ENCODE peak calls at places on chromosomes 2 and 18, in ten cellular contexts. S is NB4, E is GM10248, G is endothelial cell of umbilical vein, M is astrocyte of the cerebellum, N is B cell, W is heart right ventricle, Q is GM20000, F is transverse colon, D is K562. C is an unnamed sample.

GRCh38 chr2:177604291-177605065 is 211.9 kb downstream of the AGPS start:
- DNase-seq in S (peak), E (peak), G (peak), M (peak), N (no peak), W (peak), Q (peak), F (no peak), D (peak), C (no peak)

GRCh38 chr2:146821836-146822316 is 1023.0 kb upstream of the ACVR2A start:
- DNase-seq in S (no peak), E (no peak), G (peak), M (peak), N (no peak), W (no peak), Q (no peak), F (no peak), D (no peak), C (no peak)

GRCh38 chr2:32841931-32842898 is 104.5 kb upstream of the LTBP1 start:
- DNase-seq in S (no peak), E (no peak), G (no peak), M (no peak), N (no peak), W (no peak), Q (no peak), F (no peak), D (no peak), C (no peak)

GRCh38 chr2:197626965-197627629 is 48.3 kb downstream of the RFTN2 start:
- DNase-seq in S (peak), E (no peak), G (no peak), M (no peak), N (no peak), W (no peak), Q (no peak), F (no peak), D (no peak), C (no peak)

GRCh38 chr2:20304411-20304810 is 46.2 kb downstream of the PUM2 start:
- DNase-seq in S (no peak), E (no peak), G (no peak), M (peak), N (no peak), W (no peak), Q (no peak), F (no peak), D (no peak), C (no peak)

GRCh38 chr2:263774-264492 is at the start of gene SH3YL1:
- DNase-seq in S (peak), E (peak), G (peak), M (no peak), N (peak), W (peak), Q (peak), F (peak), D (no peak), C (no peak)

GRCh38 chr2:168529900-168530561 is 74.0 kb downstream of the CERS6 start:
- DNase-seq in S (peak), E (no peak), G (no peak), M (no peak), N (no peak), W (peak), Q (no peak), F (no peak), D (no peak), C (no peak)

GRCh38 chr2:36287363-36288275 is 68.0 kb upstream of the CRIM1 start:
- DNase-seq in S (no peak), E (no peak), G (peak), M (no peak), N (no peak), W (no peak), Q (no peak), F (no peak), D (no peak), C (no peak)

GRCh38 chr2:136212426-136213378 is 94.8 kb upstream of the CXCR4 start:
- DNase-seq in S (peak), E (no peak), G (no peak), M (no peak), N (no peak), W (no peak), Q (peak), F (no peak), D (no peak), C (no peak)

GRCh38 chr2:241268716-241269445 is 46.6 kb downstream of the HDLBP start:
- DNase-seq in S (peak), E (no peak), G (no peak), M (no peak), N (no peak), W (no peak), Q (no peak), F (no peak), D (no peak), C (no peak)

GRCh38 chr18:45690975-45691815 is 32.8 kb upstream of the SLC14A1 start:
- DNase-seq in S (peak), E (peak), G (peak), M (peak), N (peak), W (peak), Q (peak), F (peak), D (peak), C (no peak)

GRCh38 chr2:131085646-131086045 is 7.6 kb downstream of the FAM168B start:
- DNase-seq in S (no peak), E (no peak), G (no peak), M (peak), N (no peak), W (no peak), Q (no peak), F (no peak), D (no peak), C (no peak)

GRCh38 chr2:109020217-109020637 is 31.2 kb upstream of the EDAR start:
- DNase-seq in S (peak), E (no peak), G (no peak), M (peak), N (no peak), W (no peak), Q (no peak), F (no peak), D (no peak), C (no peak)

GRCh38 chr18:21406111-21406510 is 164.1 kb downstream of the GREB1L start:
- DNase-seq in S (no peak), E (no peak), G (no peak), M (no peak), N (no peak), W (no peak), Q (no peak), F (no peak), D (no peak), C (no peak)

GRCh38 chr2:171187819-171188218 is 27.1 kb upstream of the TLK1 start:
- DNase-seq in S (no peak), E (no peak), G (no peak), M (no peak), N (no peak), W (no peak), Q (no peak), F (no peak), D (no peak), C (no peak)
- TF ChIP-seq CTCF in S (no peak), E (no peak), G (no peak), M (no peak), N (no peak), W (no peak), Q (no peak), F (no peak), D (no peak), C (no peak)

GRCh38 chr18:26656401-26656943 is 108.1 kb upstream of the KCTD1 start:
- DNase-seq in S (no peak), E (no peak), G (peak), M (no peak), N (no peak), W (no peak), Q (no peak), F (no peak), D (no peak), C (no peak)

GRCh38 chr18:26655010-26655613 is 106.8 kb upstream of the KCTD1 start:
- DNase-seq in S (no peak), E (no peak), G (peak), M (no peak), N (no peak), W (no peak), Q (no peak), F (no peak), D (no peak), C (no peak)

GRCh38 chr18:26655614-26656400 is 107.5 kb upstream of the KCTD1 start:
- DNase-seq in S (peak), E (no peak), G (peak), M (no peak), N (no peak), W (peak), Q (no peak), F (peak), D (no peak), C (no peak)

GRCh38 chr18:26657618-26658581 is 109.5 kb upstream of the KCTD1 start:
- DNase-seq in S (peak), E (no peak), G (no peak), M (no peak), N (no peak), W (no peak), Q (no peak), F (no peak), D (no peak), C (no peak)

GRCh38 chr18:26656944-26657536 is 108.7 kb upstream of the KCTD1 start:
- DNase-seq in S (peak), E (peak), G (peak), M (no peak), N (peak), W (peak), Q (peak), F (peak), D (no peak), C (no peak)
- TF ChIP-seq CTCF in S (no peak), E (no peak), G (peak), M (peak), N (no peak), W (peak), Q (no peak), F (peak), D (no peak), C (peak)

GRCh38 chr2:11667194-11667593 is 2.8 kb downstream of the NTSR2 start:
- DNase-seq in S (peak), E (no peak), G (no peak), M (no peak), N (no peak), W (no peak), Q (no peak), F (no peak), D (no peak), C (no peak)

GRCh38 chr2:11665510-11666362 is 4.3 kb downstream of the NTSR2 start:
- DNase-seq in S (no peak), E (no peak), G (no peak), M (no peak), N (no peak), W (no peak), Q (no peak), F (no peak), D (no peak), C (no peak)

GRCh38 chr2:11672404-11672803 is 2.4 kb upstream of the NTSR2 start:
- DNase-seq in S (no peak), E (no peak), G (no peak), M (no peak), N (peak), W (no peak), Q (no peak), F (no peak), D (no peak), C (no peak)

GRCh38 chr2:11667866-11668637 is 1.9 kb downstream of the NTSR2 start:
- DNase-seq in S (no peak), E (no peak), G (no peak), M (no peak), N (no peak), W (no peak), Q (no peak), F (no peak), D (no peak), C (no peak)

DNA sequence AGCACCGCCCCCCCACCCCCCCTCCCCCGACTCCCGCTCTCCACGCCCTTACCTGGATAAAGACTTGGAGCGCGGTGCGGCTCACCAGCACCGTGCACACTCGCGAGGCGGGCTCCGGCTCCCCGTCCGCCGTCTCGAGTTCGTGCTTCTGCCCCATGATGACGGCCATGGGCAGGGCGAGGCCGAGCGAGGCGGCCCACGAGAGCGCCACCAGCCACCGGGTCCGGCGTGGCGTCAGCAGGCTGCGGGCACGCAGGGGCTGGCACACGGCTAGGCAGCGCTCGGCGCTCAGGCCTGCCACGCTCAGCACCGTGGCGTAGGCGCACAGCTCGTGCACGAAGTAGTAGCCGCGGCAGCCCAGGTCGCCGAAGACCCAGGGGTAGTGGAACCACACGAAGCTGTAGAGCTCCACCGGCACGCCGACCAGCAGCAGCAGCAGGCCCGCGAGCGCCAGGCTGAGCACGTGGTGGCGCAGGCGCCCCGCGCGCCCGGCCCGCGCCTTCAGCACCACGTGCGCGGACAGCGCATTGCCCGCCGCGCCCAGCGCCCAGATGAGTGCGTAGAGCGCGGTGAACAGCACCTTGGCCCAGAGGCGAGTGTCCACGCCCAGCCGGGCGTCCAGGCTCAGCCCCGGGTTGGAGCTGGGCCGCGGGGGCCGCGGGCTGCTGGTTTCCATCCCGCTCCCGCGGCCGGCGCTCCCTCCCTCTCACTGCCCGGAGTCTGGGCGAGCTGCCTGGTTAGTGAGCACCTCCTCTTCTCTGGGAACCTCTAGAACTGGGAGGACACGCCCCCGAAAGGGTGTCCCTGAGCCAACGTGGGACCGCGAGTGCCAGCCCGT is at the start of gene NTSR2:
- DNase-seq in S (peak), E (no peak), G (peak), M (peak), N (peak), W (peak), Q (peak), F (peak), D (peak), C (no peak)
- TF ChIP-seq CTCF in S (no peak), E (no peak), G (no peak), M (no peak), N (no peak), W (no peak), Q (no peak), F (no peak), D (no peak), C (no peak)

GRCh38 chr2:227823922-227824321 is 10.3 kb downstream of the CCL20 start:
- DNase-seq in S (no peak), E (no peak), G (no peak), M (no peak), N (no peak), W (no peak), Q (no peak), F (no peak), D (no peak), C (no peak)
- TF ChIP-seq CTCF in S (no peak), E (no peak), G (no peak), M (no peak), N (no peak), W (no peak), Q (no peak), F (no peak), D (no peak), C (no peak)